ENCODE peak calls at places on chromosomes 1 and 21, in ten cellular contexts. U is activated T-helper 9 cell treated with anti-CD3 and anti-CD28 coated beads, Interleukin-2, amount 50 U/mL, for 16 hours; M is neural crest cell; Y is NCI-H1105 treated with DMSO at 0.1 percent for 48 hours; V is astrocyte of the spinal cord; C is cardiac fibroblast; L is dermis microvascular lymphatic vessel endothelial cell; P is NCI-H1436; N is NCI-H1092 treated with DMSO at 0.1 percent for 48 hours; X is stimulated activated CD4-positive, alpha-beta T cell treated with anti-CD3 and anti-CD28 coated beads, Interleukin-15, amount 100 ng/mL, for 1 hour. D is an unnamed sample.

GRCh38 chr1:28535180-28535579 is 17.7 kb upstream of the TRNAU1AP start:
- DNase-seq in Y (no peak), N (no peak), L (no peak), C (no peak), P (no peak), V (no peak), U (no peak), X (no peak), M (no peak), D (no peak)

GRCh38 chr1:113784104-113784779 is 25.0 kb upstream of the PHTF1 start:
- DNase-seq in L (no peak), M (no peak), C (no peak), P (no peak), V (no peak), X (no peak), U (no peak), Y (no peak), N (no peak), D (no peak)

GRCh38 chr1:115117303-115117702 is 28.0 kb upstream of the TSPAN2 start:
- DNase-seq in M (no peak), C (no peak), N (no peak), U (no peak), L (no peak), P (no peak), X (no peak), Y (no peak), V (no peak), D (no peak)

GRCh38 chr1:228307218-228308023 is 99.2 kb downstream of the TRIM11 start:
- DNase-seq in P (no peak), N (no peak), V (no peak), X (no peak), C (no peak), M (no peak), Y (no peak), L (no peak), U (no peak), D (no peak)

GRCh38 chr1:1164701-1165451 is 8.8 kb upstream of the TTLL10 start:
- DNase-seq in M (no peak), N (no peak), U (no peak), V (no peak), P (no peak), X (no peak), Y (peak; percentile 35), L (no peak), C (no peak), D (no peak)

GRCh38 chr1:205448540-205449253 is 7.1 kb downstream of the BLACAT1 start:
- DNase-seq in Y (no peak), L (no peak), U (no peak), X (no peak), V (no peak), P (no peak), N (no peak), M (no peak), C (no peak), D (no peak)

GRCh38 chr1:30106125-30106524 is 617.3 kb downstream of the MATN1 start:
- DNase-seq in X (no peak), C (peak; percentile 37), Y (peak; percentile 14), L (peak; percentile 18), M (peak; percentile 60), P (no peak), U (no peak), V (peak; percentile 18), N (peak; percentile 39), D (no peak)

GRCh38 chr1:90841477-90841876 is 124.4 kb upstream of the BARHL2 start:
- DNase-seq in X (no peak), L (no peak), V (no peak), Y (no peak), C (no peak), M (no peak), N (no peak), U (no peak), P (no peak), D (no peak)

GRCh38 chr21:42213082-42213774 is 5.7 kb upstream of the ABCG1 start:
- DNase-seq in Y (no peak), V (no peak), P (no peak), X (no peak), U (no peak), M (no peak), N (no peak), L (no peak), C (no peak), D (no peak)

GRCh38 chr21:33854604-33855003 is 61.0 kb downstream of the ATP5PO start:
- DNase-seq in C (no peak), M (no peak), V (no peak), L (no peak), N (peak; percentile 9), U (no peak), Y (no peak), X (no peak), P (no peak), D (no peak)

GRCh38 chr1:155003227-155003765 is 694 bp downstream of the ZBTB7B start:
- DNase-seq in M (no peak), N (peak; percentile 54), L (no peak), C (peak; percentile 30), Y (peak; percentile 32), X (no peak), P (no peak), V (no peak), U (no peak), D (no peak)

GRCh38 chr21:31683029-31683428 is 23.5 kb downstream of the SOD1 start:
- DNase-seq in X (no peak), U (no peak), V (no peak), M (no peak), C (no peak), Y (no peak), P (no peak), N (no peak), L (no peak), D (no peak)

GRCh38 chr1:4771267-4771666 is 116.9 kb downstream of the AJAP1 start:
- DNase-seq in P (no peak), M (no peak), Y (no peak), U (no peak), X (no peak), C (no peak), V (no peak), L (no peak), N (no peak), D (no peak)

GRCh38 chr1:228109962-228110488 is 926 bp upstream of the MRPL55 start:
- DNase-seq in Y (no peak), C (peak; percentile 41), M (no peak), L (peak; percentile 80), P (peak; percentile 68), X (no peak), U (no peak), N (peak; percentile 37), V (no peak), D (no peak)

D was measured in smooth muscle cell of the brain vasculature.